ENCODE peak calls at places on chromosome 19, in nine cellular contexts. T, C, M, X, Y, D, Z, G and W are unnamed samples.

GRCh38 chr19:29385191-29385795 is 140.5 kb upstream of the VSTM2B start:
- DNase-seq in M (no peak), C (no peak), D (no peak), T (no peak), X (no peak), Z (no peak), Y (no peak), G (no peak), W (peak; percentile 53)

GRCh38 chr19:16139752-16140151 is 3.7 kb upstream of the HSH2D start:
- DNase-seq in M (no peak), Z (no peak), X (no peak), D (no peak), G (peak; percentile 94), C (no peak), Y (no peak), T (no peak), W (no peak)

GRCh38 chr19:19777692-19778091 is 43.9 kb downstream of the ZNF506 start:
- DNase-seq in Y (no peak), C (no peak), D (no peak), Z (no peak), X (no peak), T (no peak), G (no peak), M (no peak), W (no peak)

GRCh38 chr19:18223860-18224524 is 2.2 kb downstream of the PDE4C start:
- DNase-seq in T (no peak), C (peak; percentile 73), G (peak; percentile 39), Z (no peak), D (no peak), M (no peak), Y (no peak), X (no peak), W (no peak)

GRCh38 chr19:35109395-35110112 is 6.1 kb upstream of the FXYD3 start:
- DNase-seq in M (no peak), Y (no peak), Z (no peak), T (no peak), C (no peak), G (no peak), X (peak; percentile 70), D (no peak), W (no peak)

GRCh38 chr19:32530773-32531172 is 50.2 kb upstream of the PDCD5 start:
- DNase-seq in C (no peak), T (no peak), D (no peak), G (no peak), Z (no peak), M (no peak), Y (no peak), X (no peak), W (no peak)

GRCh38 chr19:19526581-19527370 is 1.9 kb upstream of the YJEFN3 start:
- DNase-seq in T (no peak), C (no peak), D (no peak), Y (no peak), X (no peak), G (no peak), M (no peak), Z (no peak), W (no peak)

GRCh38 chr19:28289294-28290063 is 923.5 kb downstream of the UQCRFS1 start:
- DNase-seq in D (no peak), Y (peak; percentile 15), G (no peak), Z (no peak), X (peak; percentile 78), T (peak; percentile 40), M (no peak), C (no peak), W (no peak)

GRCh38 chr19:16457954-16458331 is 13.8 kb downstream of the EPS15L1 start:
- DNase-seq in Z (no peak), X (no peak), C (no peak), T (no peak), G (no peak), M (no peak), Y (no peak), D (no peak), W (no peak)

GRCh38 chr19:7869453-7869909 is 4.7 kb downstream of the PRR36 start:
- DNase-seq in D (no peak), G (peak; percentile 87), M (peak; percentile 78), Z (peak; percentile 64), C (peak; percentile 82), Y (peak; percentile 55), T (no peak), X (no peak), W (no peak)